ENCODE peak calls at places on chromosomes 13 and 19, in ten cellular contexts. One of them, this sample, is unnamed.

GRCh38 chr13:33490461-33491327 is 205.1 kb upstream of the STARD13 start:
- DNase-seq in HTR-8/SVneo: no peak
- DNase-seq in NCI-H146: no peak
- DNase-seq in Daoy: no peak
- DNase-seq in NCI-H345: no peak
- DNase-seq in D341Med: no peak
- DNase-seq in activated T-helper 1 cell treated with anti-CD3 and anti-CD28 coated beads, Interleukin-2, amount 50 U/mL, for 16 hours: no peak
- DNase-seq in left ventricle myocardium inferior: no peak
- DNase-seq in psoas muscle: no peak
- DNase-seq in kidney glomerular epithelial cell: no peak
- DNase-seq in this sample: no peak

GRCh38 chr13:110382229-110382628 is 75.1 kb downstream of the COL4A2 start:
- DNase-seq in HTR-8/SVneo: no peak
- DNase-seq in NCI-H146: no peak
- DNase-seq in Daoy: peak
- DNase-seq in NCI-H345: no peak
- DNase-seq in D341Med: no peak
- DNase-seq in activated T-helper 1 cell treated with anti-CD3 and anti-CD28 coated beads, Interleukin-2, amount 50 U/mL, for 16 hours: no peak
- DNase-seq in left ventricle myocardium inferior: no peak
- DNase-seq in psoas muscle: no peak
- DNase-seq in kidney glomerular epithelial cell: peak
- DNase-seq in this sample: no peak

GRCh38 chr19:6056801-6057650 is 53.3 kb downstream of the RFX2 start:
- DNase-seq in HTR-8/SVneo: peak
- DNase-seq in NCI-H146: peak
- DNase-seq in Daoy: peak
- DNase-seq in NCI-H345: peak
- DNase-seq in D341Med: no peak
- DNase-seq in activated T-helper 1 cell treated with anti-CD3 and anti-CD28 coated beads, Interleukin-2, amount 50 U/mL, for 16 hours: no peak
- DNase-seq in left ventricle myocardium inferior: peak
- DNase-seq in psoas muscle: peak
- DNase-seq in kidney glomerular epithelial cell: peak
- DNase-seq in this sample: no peak

GRCh38 chr19:20513179-20513934 is 52.2 kb downstream of the ZNF737 start:
- DNase-seq in HTR-8/SVneo: no peak
- DNase-seq in NCI-H146: no peak
- DNase-seq in Daoy: no peak
- DNase-seq in NCI-H345: no peak
- DNase-seq in D341Med: no peak
- DNase-seq in activated T-helper 1 cell treated with anti-CD3 and anti-CD28 coated beads, Interleukin-2, amount 50 U/mL, for 16 hours: no peak
- DNase-seq in left ventricle myocardium inferior: no peak
- DNase-seq in psoas muscle: no peak
- DNase-seq in kidney glomerular epithelial cell: no peak
- DNase-seq in this sample: no peak

GRCh38 chr13:84684048-84684662 is 801.9 kb upstream of the SLITRK1 start:
- DNase-seq in HTR-8/SVneo: no peak
- DNase-seq in NCI-H146: no peak
- DNase-seq in Daoy: no peak
- DNase-seq in NCI-H345: peak
- DNase-seq in D341Med: no peak
- DNase-seq in activated T-helper 1 cell treated with anti-CD3 and anti-CD28 coated beads, Interleukin-2, amount 50 U/mL, for 16 hours: no peak
- DNase-seq in left ventricle myocardium inferior: no peak
- DNase-seq in psoas muscle: no peak
- DNase-seq in kidney glomerular epithelial cell: no peak
- DNase-seq in this sample: no peak

GRCh38 chr19:3452456-3453068 is 27.8 kb downstream of the SMIM24 start:
- DNase-seq in HTR-8/SVneo: no peak
- DNase-seq in NCI-H146: no peak
- DNase-seq in Daoy: no peak
- DNase-seq in NCI-H345: no peak
- DNase-seq in D341Med: no peak
- DNase-seq in activated T-helper 1 cell treated with anti-CD3 and anti-CD28 coated beads, Interleukin-2, amount 50 U/mL, for 16 hours: no peak
- DNase-seq in left ventricle myocardium inferior: no peak
- DNase-seq in psoas muscle: no peak
- DNase-seq in kidney glomerular epithelial cell: no peak
- DNase-seq in this sample: no peak

GRCh38 chr13:37014609-37015008 is 14.0 kb downstream of the EXOSC8 start:
- DNase-seq in HTR-8/SVneo: no peak
- DNase-seq in NCI-H146: peak
- DNase-seq in Daoy: no peak
- DNase-seq in NCI-H345: no peak
- DNase-seq in D341Med: no peak
- DNase-seq in activated T-helper 1 cell treated with anti-CD3 and anti-CD28 coated beads, Interleukin-2, amount 50 U/mL, for 16 hours: no peak
- DNase-seq in left ventricle myocardium inferior: no peak
- DNase-seq in psoas muscle: no peak
- DNase-seq in kidney glomerular epithelial cell: no peak
- DNase-seq in this sample: no peak

GRCh38 chr13:90336507-90336906 is 1011.0 kb upstream of the MIR17HG start:
- DNase-seq in HTR-8/SVneo: no peak
- DNase-seq in NCI-H146: no peak
- DNase-seq in Daoy: no peak
- DNase-seq in NCI-H345: no peak
- DNase-seq in D341Med: no peak
- DNase-seq in activated T-helper 1 cell treated with anti-CD3 and anti-CD28 coated beads, Interleukin-2, amount 50 U/mL, for 16 hours: no peak
- DNase-seq in left ventricle myocardium inferior: no peak
- DNase-seq in psoas muscle: no peak
- DNase-seq in kidney glomerular epithelial cell: no peak
- DNase-seq in this sample: no peak

GRCh38 chr13:103788061-103788652 is 721.9 kb upstream of the SLC10A2 start:
- DNase-seq in HTR-8/SVneo: peak
- DNase-seq in NCI-H146: peak
- DNase-seq in Daoy: no peak
- DNase-seq in NCI-H345: no peak
- DNase-seq in D341Med: peak
- DNase-seq in activated T-helper 1 cell treated with anti-CD3 and anti-CD28 coated beads, Interleukin-2, amount 50 U/mL, for 16 hours: no peak
- DNase-seq in left ventricle myocardium inferior: peak
- DNase-seq in psoas muscle: no peak
- DNase-seq in kidney glomerular epithelial cell: no peak
- DNase-seq in this sample: no peak

GRCh38 chr19:14371321-14371821 is 9.9 kb upstream of the ADGRE5 start:
- DNase-seq in HTR-8/SVneo: no peak
- DNase-seq in NCI-H146: no peak
- DNase-seq in Daoy: no peak
- DNase-seq in NCI-H345: no peak
- DNase-seq in D341Med: no peak
- DNase-seq in activated T-helper 1 cell treated with anti-CD3 and anti-CD28 coated beads, Interleukin-2, amount 50 U/mL, for 16 hours: no peak
- DNase-seq in left ventricle myocardium inferior: no peak
- DNase-seq in psoas muscle: no peak
- DNase-seq in kidney glomerular epithelial cell: no peak
- DNase-seq in this sample: no peak

GRCh38 chr13:51768378-51768921 is 35.5 kb downstream of the DHRS12 start:
- DNase-seq in HTR-8/SVneo: no peak
- DNase-seq in NCI-H146: no peak
- DNase-seq in Daoy: no peak
- DNase-seq in NCI-H345: no peak
- DNase-seq in D341Med: no peak
- DNase-seq in activated T-helper 1 cell treated with anti-CD3 and anti-CD28 coated beads, Interleukin-2, amount 50 U/mL, for 16 hours: no peak
- DNase-seq in left ventricle myocardium inferior: no peak
- DNase-seq in psoas muscle: no peak
- DNase-seq in kidney glomerular epithelial cell: no peak
- DNase-seq in this sample: no peak

GRCh38 chr19:28199323-28199722 is 1013.6 kb downstream of the UQCRFS1 start:
- DNase-seq in HTR-8/SVneo: no peak
- DNase-seq in NCI-H146: no peak
- DNase-seq in Daoy: no peak
- DNase-seq in NCI-H345: no peak
- DNase-seq in D341Med: no peak
- DNase-seq in activated T-helper 1 cell treated with anti-CD3 and anti-CD28 coated beads, Interleukin-2, amount 50 U/mL, for 16 hours: no peak
- DNase-seq in left ventricle myocardium inferior: no peak
- DNase-seq in psoas muscle: no peak
- DNase-seq in kidney glomerular epithelial cell: no peak
- DNase-seq in this sample: no peak